ENCODE peak calls at places on chromosomes 5 and 9, in ten cellular contexts. L is HTR-8/SVneo; C is epithelial cell of esophagus; R is right cardiac atrium; W is activated naive CD8-positive, alpha-beta T cell treated with anti-CD3 and anti-CD28 coated beads, Interleukin-2, amount 50 U/mL, for 24 hours; S is neural progenitor cell; F is GM23338; Y is anterior cingulate cortex; Q is brain microvascular endothelial cell; G is H4. M is an unnamed sample.

GRCh38 chr5:1647580-1647979 is 123.8 kb upstream of the LPCAT1 start:
- DNase-seq in L (no peak), C (no peak), R (no peak), W (no peak), S (no peak), F (no peak), Y (no peak), Q (no peak), G (no peak), M (no peak)

GRCh38 chr5:65961644-65962043 is 35.3 kb downstream of the ERBIN start:
- DNase-seq in L (peak), C (peak), R (no peak), W (no peak), S (no peak), F (no peak), Y (no peak), Q (peak), G (no peak), M (no peak)

GRCh38 chr9:133074111-133074651 is 12.4 kb downstream of the CEL start:
- DNase-seq in L (no peak), C (no peak), R (no peak), W (no peak), S (no peak), F (no peak), Y (no peak), Q (no peak), G (no peak), M (no peak)

GRCh38 chr9:119412399-119412798 is 43.2 kb upstream of the BRINP1 start:
- DNase-seq in L (no peak), C (no peak), R (no peak), W (no peak), S (peak), F (peak), Y (no peak), Q (no peak), G (no peak), M (peak)

GRCh38 chr5:10538789-10539684 is 24.8 kb upstream of the ANKRD33B start:
- DNase-seq in L (no peak), C (peak), R (no peak), W (no peak), S (no peak), F (no peak), Y (no peak), Q (no peak), G (no peak), M (no peak)

GRCh38 chr9:130143974-130144373 is 28.2 kb upstream of the NCS1 start:
- DNase-seq in L (no peak), C (no peak), R (peak), W (peak), S (peak), F (no peak), Y (no peak), Q (peak), G (peak), M (no peak)

GRCh38 chr5:73913971-73914370 is 288.0 kb downstream of the ARHGEF28 start:
- DNase-seq in L (no peak), C (no peak), R (no peak), W (no peak), S (no peak), F (no peak), Y (no peak), Q (no peak), G (no peak), M (no peak)

GRCh38 chr9:112558476-112558875 is 71.8 kb downstream of the KIAA1958 start:
- DNase-seq in L (peak), C (peak), R (no peak), W (no peak), S (no peak), F (no peak), Y (no peak), Q (peak), G (no peak), M (peak)

GRCh38 chr5:95595289-95595931 is 24.5 kb upstream of the GPR150 start:
- DNase-seq in L (no peak), C (peak), R (no peak), W (no peak), S (no peak), F (no peak), Y (no peak), Q (no peak), G (peak), M (no peak)

GRCh38 chr5:40033411-40033810 is 608.6 kb upstream of the DAB2 start:
- DNase-seq in L (no peak), C (no peak), R (no peak), W (peak), S (no peak), F (no peak), Y (no peak), Q (no peak), G (no peak), M (no peak)

GRCh38 chr5:32330126-32330971 is 17.6 kb upstream of the MTMR12 start:
- DNase-seq in L (no peak), C (peak), R (peak), W (no peak), S (no peak), F (no peak), Y (no peak), Q (no peak), G (no peak), M (no peak)

GRCh38 chr9:37949576-37949975 is 45.6 kb upstream of the SLC25A51 start:
- DNase-seq in L (no peak), C (peak), R (peak), W (no peak), S (no peak), F (no peak), Y (no peak), Q (no peak), G (no peak), M (no peak)

GRCh38 chr5:159156426-159156835 is 52.9 kb downstream of the RNF145 start:
- DNase-seq in L (no peak), C (no peak), R (no peak), W (no peak), S (no peak), F (no peak), Y (no peak), Q (no peak), G (peak), M (no peak)

GRCh38 chr5:151195622-151196021 is 28.3 kb downstream of the CCDC69 start:
- DNase-seq in L (no peak), C (no peak), R (no peak), W (no peak), S (no peak), F (no peak), Y (no peak), Q (no peak), G (no peak), M (no peak)

GRCh38 chr5:106172681-106173532 is 1497.8 kb downstream of the EFNA5 start:
- DNase-seq in L (no peak), C (no peak), R (no peak), W (no peak), S (no peak), F (no peak), Y (no peak), Q (peak), G (no peak), M (no peak)

GRCh38 chr5:5980601-5981000 is 397.7 kb downstream of the MED10 start:
- DNase-seq in L (no peak), C (no peak), R (no peak), W (no peak), S (no peak), F (peak), Y (no peak), Q (no peak), G (no peak), M (no peak)

GRCh38 chr9:69317894-69318293 is 7.1 kb upstream of the ENTREP1 start:
- DNase-seq in L (no peak), C (no peak), R (no peak), W (peak), S (no peak), F (no peak), Y (no peak), Q (no peak), G (no peak), M (no peak)

GRCh38 chr9:22454021-22454420 is 7.4 kb downstream of the DMRTA1 start:
- DNase-seq in L (no peak), C (peak), R (no peak), W (no peak), S (no peak), F (no peak), Y (no peak), Q (no peak), G (no peak), M (no peak)

GRCh38 chr5:1396029-1396816 is 49.0 kb downstream of the SLC6A3 start:
- DNase-seq in L (no peak), C (no peak), R (peak), W (no peak), S (no peak), F (no peak), Y (no peak), Q (no peak), G (no peak), M (no peak)

GRCh38 chr5:16626696-16627264 is 10.0 kb upstream of the RETREG1 start:
- DNase-seq in L (no peak), C (no peak), R (no peak), W (no peak), S (no peak), F (no peak), Y (no peak), Q (no peak), G (peak), M (no peak)

GRCh38 chr5:1516615-1517601 is 6.9 kb downstream of the LPCAT1 start:
- DNase-seq in L (no peak), C (peak), R (peak), W (peak), S (no peak), F (no peak), Y (no peak), Q (peak), G (peak), M (no peak)

GRCh38 chr9:101881508-101881907 is 143.1 kb upstream of the GRIN3A start:
- DNase-seq in L (no peak), C (no peak), R (no peak), W (no peak), S (no peak), F (no peak), Y (no peak), Q (no peak), G (no peak), M (no peak)